ENCODE peak calls at places on chromosomes 1 and 21, in five cellular contexts. One of them, this sample, is unnamed.

GRCh38 chr1:165389609-165390008 is 33.1 kb upstream of the LMX1A start:
- DNase-seq in WTC11: no peak
- DNase-seq in HepG2: no peak
- DNase-seq in GM12878: no peak
- DNase-seq in K562: no peak
- DNase-seq in this sample: no peak

GRCh38 chr1:21020151-21020550 is 156.5 kb downstream of the EIF4G3 start:
- DNase-seq in WTC11: no peak
- DNase-seq in HepG2: no peak
- DNase-seq in GM12878: no peak
- DNase-seq in K562: no peak
- DNase-seq in this sample: no peak

GRCh38 chr1:42035830-42036604 is 117.2 kb upstream of the GUCA2B start:
- DNase-seq in WTC11: peak; percentile 98
- DNase-seq in HepG2: peak; percentile 74
- DNase-seq in GM12878: peak; percentile 55
- DNase-seq in K562: peak; percentile 98
- DNase-seq in this sample: peak; percentile 70

GRCh38 chr1:157105988-157106812 is 6.6 kb upstream of the ETV3L start:
- DNase-seq in WTC11: no peak
- DNase-seq in HepG2: no peak
- DNase-seq in GM12878: peak; percentile 41
- DNase-seq in K562: no peak
- DNase-seq in this sample: no peak

GRCh38 chr1:157131281-157131680 is 6.9 kb downstream of the ETV3 start:
- DNase-seq in WTC11: no peak
- DNase-seq in HepG2: no peak
- DNase-seq in GM12878: no peak
- DNase-seq in K562: no peak
- DNase-seq in this sample: no peak

GRCh38 chr1:109252893-109253802 is 3.8 kb downstream of the CELSR2 start:
- DNase-seq in WTC11: no peak
- DNase-seq in HepG2: no peak
- DNase-seq in GM12878: no peak
- DNase-seq in K562: peak; percentile 58
- DNase-seq in this sample: no peak

GRCh38 chr1:46401964-46402626 is 8.0 kb downstream of the FAAH start:
- DNase-seq in WTC11: peak; percentile 80
- DNase-seq in HepG2: peak; percentile 40
- DNase-seq in GM12878: no peak
- DNase-seq in K562: peak; percentile 82
- DNase-seq in this sample: peak; percentile 85

GRCh38 chr1:34378968-34379729 is 202.4 kb downstream of the C1orf94 start:
- DNase-seq in WTC11: no peak
- DNase-seq in HepG2: no peak
- DNase-seq in GM12878: no peak
- DNase-seq in K562: peak; percentile 64
- DNase-seq in this sample: no peak

GRCh38 chr1:59377350-59377904 is 80.5 kb downstream of the FGGY start:
- DNase-seq in WTC11: no peak
- DNase-seq in HepG2: no peak
- DNase-seq in GM12878: no peak
- DNase-seq in K562: no peak
- DNase-seq in this sample: no peak

GRCh38 chr1:213303286-213303685 is 252.2 kb downstream of the RPS6KC1 start:
- DNase-seq in WTC11: peak; percentile 22
- DNase-seq in HepG2: no peak
- DNase-seq in GM12878: no peak
- DNase-seq in K562: no peak
- DNase-seq in this sample: no peak

GRCh38 chr1:2206813-2207488 is 12.4 kb upstream of the FAAP20 start:
- DNase-seq in WTC11: no peak
- DNase-seq in HepG2: no peak
- DNase-seq in GM12878: no peak
- DNase-seq in K562: peak; percentile 61
- DNase-seq in this sample: no peak

GRCh38 chr1:201307760-201308499 is 24.6 kb downstream of the PKP1 start:
- DNase-seq in WTC11: no peak
- DNase-seq in HepG2: no peak
- DNase-seq in GM12878: no peak
- DNase-seq in K562: no peak
- DNase-seq in this sample: no peak

GRCh38 chr1:33237579-33237978 is 18.7 kb upstream of the ZNF362 start:
- DNase-seq in WTC11: no peak
- DNase-seq in HepG2: no peak
- DNase-seq in GM12878: no peak
- DNase-seq in K562: peak; percentile 35
- DNase-seq in this sample: no peak

GRCh38 chr1:36741066-36741465 is 258.4 kb upstream of the CSF3R start:
- DNase-seq in WTC11: no peak
- DNase-seq in HepG2: no peak
- DNase-seq in GM12878: no peak
- DNase-seq in K562: no peak
- DNase-seq in this sample: no peak

GRCh38 chr1:203907901-203908300 is 46.5 kb downstream of the SNRPE start:
- DNase-seq in WTC11: no peak
- DNase-seq in HepG2: no peak
- DNase-seq in GM12878: no peak
- DNase-seq in K562: no peak
- DNase-seq in this sample: no peak

GRCh38 chr21:44436111-44436611 is 19.1 kb upstream of the LRRC3 start:
- DNase-seq in WTC11: no peak
- DNase-seq in HepG2: no peak
- DNase-seq in GM12878: no peak
- DNase-seq in K562: no peak
- DNase-seq in this sample: no peak

DNA sequence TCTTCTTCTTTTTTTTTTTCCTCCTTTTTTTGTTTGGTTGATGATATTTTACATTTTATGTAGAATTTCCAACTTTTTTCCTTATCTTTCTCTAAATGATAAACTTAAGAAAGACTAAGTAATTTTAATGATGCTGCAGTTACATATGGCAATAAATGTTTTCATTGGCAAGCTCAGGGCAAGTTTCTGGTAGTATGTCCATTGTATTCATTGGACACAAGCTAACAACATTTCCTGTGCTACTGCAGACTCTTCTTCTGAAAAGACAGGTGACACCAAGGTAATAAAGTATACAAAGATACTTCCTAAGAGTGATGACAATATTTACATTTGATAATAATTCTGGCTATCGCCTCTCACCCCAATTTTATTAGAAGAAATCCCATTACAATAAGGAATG is 219.2 kb upstream of the NFIA start:
- DNase-seq in WTC11: no peak
- DNase-seq in HepG2: no peak
- DNase-seq in GM12878: no peak
- DNase-seq in K562: no peak
- DNase-seq in this sample: no peak
- TF ChIP-seq ATF2 in WTC11: no peak
- TF ChIP-seq ATF2 in HepG2: no peak
- TF ChIP-seq ATF2 in GM12878: no peak
- TF ChIP-seq ATF2 in K562: no peak
- TF ChIP-seq ATF2 in this sample: no peak

DNA sequence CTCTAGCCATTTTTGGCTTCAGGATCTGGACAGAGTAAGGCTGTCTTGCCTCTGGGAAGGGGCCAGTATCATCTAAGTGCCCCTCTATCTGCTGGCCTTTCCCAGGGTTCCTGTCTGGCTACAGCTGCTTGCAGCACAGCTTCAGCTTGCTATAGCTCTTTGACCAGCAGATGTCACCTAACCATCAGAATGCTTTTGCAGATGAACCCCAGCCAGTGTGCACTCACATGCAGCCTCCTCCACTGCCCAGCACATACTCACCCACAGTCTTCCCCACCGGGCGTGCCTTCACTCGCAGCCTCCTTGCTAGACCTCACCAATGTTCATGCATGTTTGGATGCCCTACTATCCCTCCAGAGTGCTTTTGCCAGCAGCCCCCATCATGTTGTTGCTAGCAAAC is 769.0 kb downstream of the BRINP3 start:
- DNase-seq in WTC11: peak; percentile 23
- DNase-seq in HepG2: no peak
- DNase-seq in GM12878: no peak
- DNase-seq in K562: no peak
- DNase-seq in this sample: no peak
- TF ChIP-seq ATF2 in WTC11: no peak
- TF ChIP-seq ATF2 in HepG2: no peak
- TF ChIP-seq ATF2 in GM12878: no peak
- TF ChIP-seq ATF2 in K562: no peak
- TF ChIP-seq ATF2 in this sample: no peak

DNA sequence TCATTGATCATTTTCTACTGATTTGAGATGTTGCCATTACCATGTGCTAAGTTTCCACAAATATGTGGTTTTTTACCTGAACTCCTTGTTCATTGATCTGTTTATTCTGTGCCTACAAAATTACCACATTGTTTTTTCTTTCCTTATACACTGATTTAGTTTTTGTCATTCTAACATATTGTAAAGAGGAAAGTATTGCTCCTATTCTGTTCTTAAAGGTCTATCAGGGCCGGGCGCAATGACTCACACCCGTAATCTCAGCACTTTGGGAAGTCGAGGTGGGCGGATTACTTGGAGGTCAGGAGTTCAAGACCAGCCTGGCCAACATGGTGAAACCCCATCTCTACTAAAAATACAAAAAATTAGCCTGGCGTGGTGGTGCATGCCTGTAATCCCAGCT is 75.1 kb downstream of the CAMTA1 start:
- DNase-seq in WTC11: no peak
- DNase-seq in HepG2: no peak
- DNase-seq in GM12878: no peak
- DNase-seq in K562: no peak
- DNase-seq in this sample: no peak
- TF ChIP-seq ATF2 in WTC11: no peak
- TF ChIP-seq ATF2 in HepG2: no peak
- TF ChIP-seq ATF2 in GM12878: no peak
- TF ChIP-seq ATF2 in K562: no peak
- TF ChIP-seq ATF2 in this sample: no peak

GRCh38 chr1:76023669-76024407 is 50.7 kb upstream of the ST6GALNAC3 start:
- DNase-seq in WTC11: no peak
- DNase-seq in HepG2: no peak
- DNase-seq in GM12878: no peak
- DNase-seq in K562: no peak
- DNase-seq in this sample: no peak
- TF ChIP-seq ATF2 in WTC11: no peak
- TF ChIP-seq ATF2 in HepG2: no peak
- TF ChIP-seq ATF2 in GM12878: no peak
- TF ChIP-seq ATF2 in K562: no peak
- TF ChIP-seq ATF2 in this sample: no peak

DNA sequence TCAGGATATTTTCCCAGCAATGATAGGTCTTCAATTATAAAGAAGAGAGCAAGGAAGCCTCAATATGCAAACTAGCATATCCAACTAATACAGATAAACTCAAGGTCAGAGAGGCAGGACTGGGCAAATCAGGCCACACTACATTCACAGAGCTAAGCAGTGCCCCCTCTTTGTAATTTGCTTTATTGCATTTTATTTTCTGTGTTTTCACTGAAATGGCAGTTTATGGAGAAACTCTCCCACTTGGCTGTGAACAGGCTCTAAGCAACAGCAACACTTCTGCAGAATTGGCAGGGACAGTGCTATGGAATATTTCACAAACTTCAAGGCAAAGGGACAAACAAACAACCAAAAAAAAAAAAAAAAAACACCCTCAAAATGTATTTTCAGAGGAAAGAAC is 93.4 kb upstream of the SOD1 start:
- DNase-seq in WTC11: no peak
- DNase-seq in HepG2: no peak
- DNase-seq in GM12878: no peak
- DNase-seq in K562: no peak
- DNase-seq in this sample: no peak
- TF ChIP-seq ATF2 in WTC11: no peak
- TF ChIP-seq ATF2 in HepG2: no peak
- TF ChIP-seq ATF2 in GM12878: no peak
- TF ChIP-seq ATF2 in K562: no peak
- TF ChIP-seq ATF2 in this sample: no peak

DNA sequence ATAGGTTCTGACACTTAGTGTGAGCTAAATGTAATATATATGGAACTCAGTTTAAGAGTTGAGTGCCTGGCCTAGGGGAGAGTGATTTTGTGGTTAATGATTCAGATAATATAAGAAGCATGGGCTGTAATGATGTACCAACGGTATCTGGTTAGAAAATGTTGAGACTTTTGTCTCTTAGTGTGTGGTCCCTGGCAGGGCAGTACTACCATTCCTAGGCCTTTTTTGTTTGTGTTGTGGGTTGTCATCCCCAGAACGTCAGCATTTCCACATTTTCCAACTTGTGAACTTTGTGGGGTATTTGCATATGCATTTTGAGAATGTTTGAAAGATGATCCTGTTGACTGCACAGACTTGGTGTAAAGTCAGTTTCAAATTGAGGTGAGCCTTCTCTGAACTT is 11.4 kb downstream of the NEK7 start:
- DNase-seq in WTC11: no peak
- DNase-seq in HepG2: no peak
- DNase-seq in GM12878: no peak
- DNase-seq in K562: no peak
- DNase-seq in this sample: no peak
- TF ChIP-seq ATF2 in WTC11: no peak
- TF ChIP-seq ATF2 in HepG2: no peak
- TF ChIP-seq ATF2 in GM12878: no peak
- TF ChIP-seq ATF2 in K562: no peak
- TF ChIP-seq ATF2 in this sample: no peak

DNA sequence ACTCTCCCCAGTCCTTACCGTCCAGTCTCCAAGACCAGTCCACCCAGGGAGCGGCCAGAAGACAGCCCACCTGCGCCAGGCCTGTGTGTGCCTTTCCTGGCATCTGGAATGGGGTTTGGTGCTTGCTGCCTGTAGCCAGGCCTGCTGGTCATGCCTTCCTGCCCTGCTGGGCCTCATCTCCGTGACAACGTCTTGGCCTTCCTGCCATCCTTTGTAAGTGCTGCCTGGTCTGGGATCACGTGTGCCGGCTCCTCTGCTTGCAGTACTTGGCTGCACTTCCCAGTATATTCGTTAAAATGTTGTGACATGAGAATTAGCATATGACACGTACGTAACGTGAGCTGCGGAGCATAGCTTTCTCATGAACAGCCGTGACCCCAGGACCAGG is 145.3 kb upstream of the COL6A1 start:
- DNase-seq in WTC11: no peak
- DNase-seq in HepG2: no peak
- DNase-seq in GM12878: no peak
- DNase-seq in K562: no peak
- DNase-seq in this sample: no peak
- TF ChIP-seq ATF2 in WTC11: no peak
- TF ChIP-seq ATF2 in HepG2: no peak
- TF ChIP-seq ATF2 in GM12878: no peak
- TF ChIP-seq ATF2 in K562: no peak
- TF ChIP-seq ATF2 in this sample: no peak

This sample was measured in H1.